ENCODE peak calls at places on chromosomes 3 and 15, in four cellular contexts. T is lung, X is mucosa of descending colon, O is transverse colon. I is an unnamed sample.

GRCh38 chr15:29048011-29048410 is 162.2 kb downstream of the APBA2 start:
- DNase-seq in X (no peak), T (no peak), O (no peak), I (no peak)

GRCh38 chr15:82580713-82581112 is 40.5 kb upstream of the RPS17 start:
- DNase-seq in T (no peak), O (no peak), X (no peak), I (no peak)

GRCh38 chr3:13110678-13111116 is 37.5 kb upstream of the IQSEC1 start:
- DNase-seq in T (no peak), X (peak; percentile 62), O (peak; percentile 67), I (no peak)

GRCh38 chr15:51702710-51703109 is 21.4 kb downstream of the SCG3 start:
- DNase-seq in T (no peak), X (no peak), O (no peak), I (no peak)

GRCh38 chr3:74633021-74633420 is 18.6 kb upstream of the CNTN3 start:
- DNase-seq in X (no peak), O (no peak), T (no peak), I (no peak)

GRCh38 chr3:74091204-74091603 is 466.5 kb upstream of the PDZRN3 start:
- DNase-seq in T (no peak), X (no peak), O (no peak), I (no peak)

GRCh38 chr15:100987143-100987542 is 68.0 kb downstream of the LRRK1 start:
- DNase-seq in X (no peak), T (peak; percentile 5), O (no peak), I (no peak)

GRCh38 chr3:111885578-111885977 is 26.5 kb downstream of the PHLDB2 start:
- DNase-seq in T (no peak), X (no peak), O (no peak), I (no peak)

GRCh38 chr15:69760263-69760855 is 307.7 kb downstream of the RPLP1 start:
- DNase-seq in T (no peak), O (no peak), X (no peak), I (no peak)

GRCh38 chr3:171640520-171641412 is 169.5 kb downstream of the PLD1 start:
- DNase-seq in O (no peak), X (no peak), T (no peak), I (peak; percentile 65)

GRCh38 chr3:69103123-69103522 is 18.4 kb downstream of the ARL6IP5 start:
- DNase-seq in O (no peak), X (no peak), T (no peak), I (no peak)

GRCh38 chr3:188241072-188241471 is 87.1 kb downstream of the LPP start:
- DNase-seq in O (no peak), X (no peak), T (no peak), I (no peak)

GRCh38 chr3:142904639-142905441 is 16.0 kb upstream of the PCOLCE2 start:
- DNase-seq in O (peak; percentile 55), T (no peak), X (peak; percentile 43), I (no peak)

GRCh38 chr3:33980252-33980651 is 181.8 kb downstream of the PDCD6IP start:
- DNase-seq in T (no peak), O (no peak), X (no peak), I (no peak)

GRCh38 chr3:197340521-197340871 is 42.1 kb upstream of the DLG1 start:
- DNase-seq in T (no peak), O (no peak), X (no peak), I (no peak)

GRCh38 chr3:58157649-58158048 is 53.1 kb downstream of the DNASE1L3 start:
- DNase-seq in X (no peak), T (no peak), O (no peak), I (no peak)

GRCh38 chr3:127629462-127630403 is 748 bp downstream of the PODXL2 start:
- DNase-seq in X (peak; percentile 66), O (peak; percentile 49), T (no peak), I (no peak)

GRCh38 chr15:70137975-70138374 is 40.3 kb upstream of the TLE3 start:
- DNase-seq in O (no peak), T (no peak), X (no peak), I (no peak)

GRCh38 chr15:27955087-27955486 is 144.0 kb downstream of the OCA2 start:
- DNase-seq in T (no peak), O (no peak), X (no peak), I (no peak)

GRCh38 chr3:78580691-78581090 is 1187.1 kb downstream of the ROBO1 start:
- DNase-seq in O (no peak), T (no peak), X (no peak), I (no peak)

GRCh38 chr3:126085276-126085675 is 1.4 kb upstream of the SLC41A3 start:
- DNase-seq in X (no peak), T (no peak), O (no peak), I (no peak)

GRCh38 chr15:99925661-99926461 is 192.6 kb upstream of the LYSMD4 start:
- DNase-seq in T (peak; percentile 75), O (peak; percentile 83), X (peak; percentile 73), I (peak; percentile 80)

GRCh38 chr3:11335056-11335608 is 62.9 kb downstream of the ATG7 start:
- DNase-seq in T (no peak), O (no peak), X (peak; percentile 66), I (no peak)

GRCh38 chr15:94412979-94413741 is 181.8 kb downstream of the MCTP2 start:
- DNase-seq in X (peak; percentile 88), O (peak; percentile 67), T (no peak), I (no peak)

GRCh38 chr15:64251121-64251520 is 88.3 kb upstream of the PPIB start:
- DNase-seq in T (no peak), O (no peak), X (no peak), I (no peak)

GRCh38 chr3:188584162-188584529 is 430.2 kb downstream of the LPP start:
- DNase-seq in X (no peak), O (no peak), T (no peak), I (no peak)

GRCh38 chr15:47513496-47513895 is 203.8 kb upstream of the SEMA6D start:
- DNase-seq in O (no peak), X (no peak), T (no peak), I (no peak)

GRCh38 chr15:73965094-73965729 is 26.9 kb downstream of the STOML1 start:
- DNase-seq in O (no peak), T (no peak), X (no peak), I (no peak)

GRCh38 chr15:78804391-78804792 is 6.9 kb downstream of the ADAMTS7 start:
- DNase-seq in O (no peak), X (no peak), T (no peak), I (no peak)

GRCh38 chr3:15241341-15241740 is 35.3 kb downstream of the CAPN7 start:
- DNase-seq in X (peak; percentile 31), O (no peak), T (no peak), I (no peak)

GRCh38 chr3:187064210-187065115 is 74.8 kb downstream of the RPL39L start:
- DNase-seq in X (no peak), O (no peak), T (peak; percentile 45), I (no peak)

GRCh38 chr3:188901671-188902331 is 270.0 kb upstream of the TPRG1 start:
- DNase-seq in O (no peak), T (no peak), X (no peak), I (no peak)

GRCh38 chr3:79383402-79384012 is 384.3 kb downstream of the ROBO1 start:
- DNase-seq in T (no peak), X (no peak), O (no peak), I (no peak)

GRCh38 chr3:100159564-100160153 is 45.4 kb upstream of the FILIP1L start:
- DNase-seq in X (no peak), O (no peak), T (no peak), I (no peak)

GRCh38 chr3:117846238-117846637 is 1136.7 kb downstream of the TUSC7 start:
- DNase-seq in X (no peak), O (no peak), T (no peak), I (no peak)

GRCh38 chr15:62390793-62391543 is 225.9 kb upstream of the C2CD4B start:
- DNase-seq in O (peak; percentile 44), T (peak; percentile 39), X (peak; percentile 53), I (peak; percentile 67)

GRCh38 chr15:48866141-48866563 is 11.8 kb upstream of the EID1 start:
- DNase-seq in X (no peak), O (no peak), T (no peak), I (no peak)

GRCh38 chr15:89542369-89542768 is 32.9 kb upstream of the TICRR start:
- DNase-seq in O (no peak), X (no peak), T (no peak), I (no peak)

GRCh38 chr3:55885721-55886120 is 398.6 kb upstream of the WNT5A start:
- DNase-seq in X (no peak), O (no peak), T (no peak), I (no peak)

GRCh38 chr3:87771338-87772059 is 287.3 kb downstream of the CGGBP1 start:
- DNase-seq in X (peak; percentile 39), O (no peak), T (peak; percentile 30), I (no peak)

DNA sequence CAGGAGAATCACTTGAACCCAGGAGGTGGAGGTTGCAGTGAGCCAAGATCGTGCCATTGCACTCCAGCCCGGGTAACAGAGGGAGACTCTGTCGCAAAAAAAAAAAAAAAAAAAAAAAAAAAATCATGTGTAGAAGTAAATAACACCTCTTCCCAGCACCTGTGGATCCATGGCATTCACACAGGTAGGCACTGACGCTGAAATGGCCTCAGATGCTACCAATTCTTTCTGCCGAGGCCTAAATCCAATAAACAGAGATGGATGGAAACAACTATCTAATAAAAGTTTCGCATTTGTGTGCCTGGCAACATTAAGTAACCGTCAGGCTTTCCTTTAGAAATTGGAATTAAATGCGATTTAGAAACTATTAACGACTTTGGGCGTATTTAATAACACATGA is 10.3 kb upstream of the LRRC2 start:
- DNase-seq in O (no peak), T (no peak), X (no peak), I (no peak)
- H3K4me3 ChIP-seq in O (no peak overlapping the region), T (no peak overlapping the region), X (no peak overlapping the region), I (no peak overlapping the region)

GRCh38 chr15:25182736-25183445 is 228.1 kb downstream of the SNRPN start:
- DNase-seq in X (no peak), O (no peak), T (no peak), I (peak; percentile 31)

GRCh38 chr15:25183581-25184330 is 229.0 kb downstream of the SNRPN start:
- DNase-seq in T (no peak), X (no peak), O (no peak), I (peak; percentile 39)

GRCh38 chr15:25185156-25185710 is 230.4 kb downstream of the SNRPN start:
- DNase-seq in O (no peak), X (no peak), T (no peak), I (peak; percentile 36)

GRCh38 chr15:25185791-25186190 is 231.0 kb downstream of the SNRPN start:
- DNase-seq in T (no peak), O (no peak), X (no peak), I (peak; percentile 28)

GRCh38 chr15:25184356-25185155 is 229.8 kb downstream of the SNRPN start:
- DNase-seq in T (no peak), X (no peak), O (no peak), I (no peak)
- H3K9me3 ChIP-seq in T (peaks cover 78% of the 10 kb centered on the region), X (peaks cover 98% of the 10 kb centered on the region), O (no peaks in the 10 kb centered on the region), I (no peaks in the 10 kb centered on the region)

DNA sequence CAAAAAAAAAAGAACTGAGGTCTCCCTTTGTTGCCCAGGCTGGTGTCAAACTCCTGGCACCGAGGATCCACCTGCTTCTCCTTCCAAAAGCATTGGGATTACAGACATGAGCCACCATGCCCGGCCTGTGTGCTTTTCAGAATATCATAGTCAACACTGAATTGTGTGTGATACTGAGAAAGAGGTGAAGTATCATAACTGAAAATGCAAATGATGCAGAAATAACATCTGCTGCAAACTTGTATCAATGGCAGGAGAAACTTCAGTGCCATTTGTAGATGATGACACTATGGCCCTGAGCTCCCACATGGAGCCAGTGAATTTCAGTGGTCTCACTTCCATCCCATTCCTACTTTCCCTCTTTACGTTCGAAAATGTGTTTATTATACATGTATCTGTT is 21.9 kb downstream of the IL12A start:
- DNase-seq in X (no peak), O (no peak), T (no peak), I (no peak)
- H3K4me3 ChIP-seq in X (no peak overlapping the region), O (no peak overlapping the region), T (no peak overlapping the region), I (no peak overlapping the region)

GRCh38 chr15:80474751-80475295 is 70.6 kb downstream of the ARNT2 start:
- DNase-seq in T (no peak), O (no peak), X (no peak), I (no peak)
- H3K9me3 ChIP-seq in T (peaks cover 4% of the 10 kb centered on the region), O (no peaks in the 10 kb centered on the region), X (no peaks in the 10 kb centered on the region), I (no peaks in the 10 kb centered on the region)